ENCODE peak calls at places on chromosomes 16 and 17, in five cellular contexts. One of them, this sample, is unnamed. For H3K4me1, the result is how much of the 10 kb centered on the place peaks cover.

GRCh38 chr16:20918486-20919239 is 18.1 kb downstream of the LYRM1 start:
- DNase-seq in thoracic aorta: no peak
- DNase-seq in GM23248: peak
- DNase-seq in aorta: peak
- DNase-seq in heart left ventricle: no peak
- DNase-seq in this sample: no peak

GRCh38 chr17:76090517-76091135 is 11.6 kb downstream of the ZACN start:
- DNase-seq in heart left ventricle: no peak
- DNase-seq in aorta: no peak
- DNase-seq in thoracic aorta: no peak
- DNase-seq in GM23248: no peak
- DNase-seq in this sample: no peak

GRCh38 chr16:48999508-48999907 is 282.1 kb downstream of the CBLN1 start:
- DNase-seq in GM23248: no peak
- DNase-seq in thoracic aorta: no peak
- DNase-seq in heart left ventricle: no peak
- DNase-seq in aorta: no peak
- DNase-seq in this sample: no peak

GRCh38 chr17:41474863-41475262 is 6.1 kb downstream of the KRT35 start:
- DNase-seq in aorta: no peak
- DNase-seq in thoracic aorta: no peak
- DNase-seq in heart left ventricle: no peak
- DNase-seq in GM23248: peak
- DNase-seq in this sample: no peak

GRCh38 chr16:80718480-80719220 is 85.7 kb downstream of the CDYL2 start:
- DNase-seq in aorta: peak
- DNase-seq in thoracic aorta: no peak
- DNase-seq in heart left ventricle: no peak
- DNase-seq in GM23248: no peak
- DNase-seq in this sample: peak

GRCh38 chr16:69201787-69202186 is 14.8 kb downstream of the SNTB2 start:
- DNase-seq in thoracic aorta: no peak
- DNase-seq in GM23248: peak
- DNase-seq in heart left ventricle: no peak
- DNase-seq in aorta: no peak
- DNase-seq in this sample: no peak

GRCh38 chr16:65116818-65117430 is 4.9 kb downstream of the CDH11 start:
- DNase-seq in aorta: no peak
- DNase-seq in GM23248: peak
- DNase-seq in thoracic aorta: no peak
- DNase-seq in heart left ventricle: no peak
- DNase-seq in this sample: no peak

GRCh38 chr17:6303664-6304063 is 131.3 kb downstream of the AIPL1 start:
- DNase-seq in thoracic aorta: no peak
- DNase-seq in aorta: no peak
- DNase-seq in GM23248: peak
- DNase-seq in heart left ventricle: no peak
- DNase-seq in this sample: no peak

GRCh38 chr17:681738-682137 is 32.9 kb downstream of the VPS53 start:
- DNase-seq in heart left ventricle: no peak
- DNase-seq in aorta: no peak
- DNase-seq in thoracic aorta: no peak
- DNase-seq in GM23248: peak
- DNase-seq in this sample: no peak

GRCh38 chr16:30697264-30698138 is 1.5 kb upstream of the SRCAP start:
- DNase-seq in aorta: no peak
- DNase-seq in heart left ventricle: no peak
- DNase-seq in GM23248: peak
- DNase-seq in thoracic aorta: no peak
- DNase-seq in this sample: no peak

GRCh38 chr16:27313422-27314160 is at the start of gene IL4R:
- DNase-seq in thoracic aorta: peak
- DNase-seq in heart left ventricle: peak
- DNase-seq in aorta: peak
- DNase-seq in GM23248: peak
- DNase-seq in this sample: peak

GRCh38 chr16:66028505-66029216 is 337.8 kb upstream of the CDH5 start:
- DNase-seq in GM23248: peak
- DNase-seq in thoracic aorta: no peak
- DNase-seq in heart left ventricle: no peak
- DNase-seq in aorta: no peak
- DNase-seq in this sample: no peak

GRCh38 chr17:6471531-6472465 is 27.5 kb downstream of the PIMREG start:
- DNase-seq in GM23248: peak
- DNase-seq in heart left ventricle: no peak
- DNase-seq in thoracic aorta: no peak
- DNase-seq in aorta: no peak
- DNase-seq in this sample: no peak

GRCh38 chr16:89020068-89020924 is 43.3 kb upstream of the CBFA2T3 start:
- DNase-seq in heart left ventricle: peak
- DNase-seq in thoracic aorta: no peak
- DNase-seq in aorta: peak
- DNase-seq in GM23248: no peak
- DNase-seq in this sample: peak

GRCh38 chr17:16398270-16399267 is 16.8 kb upstream of the TRPV2 start:
- DNase-seq in thoracic aorta: no peak
- DNase-seq in GM23248: no peak
- DNase-seq in aorta: no peak
- DNase-seq in heart left ventricle: no peak
- DNase-seq in this sample: no peak

GRCh38 chr16:31202402-31203385 is at the start of gene PYCARD:
- DNase-seq in thoracic aorta: no peak
- DNase-seq in aorta: peak
- DNase-seq in GM23248: peak
- DNase-seq in heart left ventricle: peak
- DNase-seq in this sample: peak

GRCh38 chr16:86025706-86026105 is 126.7 kb downstream of the IRF8 start:
- DNase-seq in heart left ventricle: no peak
- DNase-seq in GM23248: no peak
- DNase-seq in aorta: no peak
- DNase-seq in thoracic aorta: no peak
- DNase-seq in this sample: peak

GRCh38 chr17:34671191-34671590 is 91.8 kb downstream of the TMEM132E start:
- DNase-seq in GM23248: no peak
- DNase-seq in heart left ventricle: no peak
- DNase-seq in thoracic aorta: no peak
- DNase-seq in aorta: no peak
- DNase-seq in this sample: no peak

GRCh38 chr16:65336169-65336568 is 214.3 kb upstream of the CDH11 start:
- DNase-seq in GM23248: peak
- DNase-seq in thoracic aorta: no peak
- DNase-seq in aorta: no peak
- DNase-seq in heart left ventricle: no peak
- DNase-seq in this sample: no peak

GRCh38 chr16:81444448-81445121 is at the start of gene CMIP:
- DNase-seq in GM23248: peak
- DNase-seq in heart left ventricle: peak
- DNase-seq in thoracic aorta: no peak
- DNase-seq in aorta: peak
- DNase-seq in this sample: peak

GRCh38 chr17:75034236-75034908 is 12.4 kb downstream of the ATP5PD start:
- DNase-seq in aorta: peak
- DNase-seq in thoracic aorta: peak
- DNase-seq in GM23248: peak
- DNase-seq in heart left ventricle: peak
- DNase-seq in this sample: peak

GRCh38 chr16:2663553-2664521 is 18.5 kb upstream of the KCTD5 start:
- DNase-seq in thoracic aorta: no peak
- DNase-seq in GM23248: peak
- DNase-seq in aorta: no peak
- DNase-seq in heart left ventricle: no peak
- DNase-seq in this sample: no peak

GRCh38 chr17:57597531-57598453 is 147.3 kb downstream of the CCDC182 start:
- DNase-seq in thoracic aorta: no peak
- DNase-seq in heart left ventricle: no peak
- DNase-seq in GM23248: peak
- DNase-seq in aorta: peak
- DNase-seq in this sample: peak

GRCh38 chr17:31415004-31415454 is 23.6 kb downstream of the RAB11FIP4 start:
- DNase-seq in GM23248: no peak
- DNase-seq in thoracic aorta: no peak
- DNase-seq in aorta: peak
- DNase-seq in heart left ventricle: no peak
- DNase-seq in this sample: no peak

DNA sequence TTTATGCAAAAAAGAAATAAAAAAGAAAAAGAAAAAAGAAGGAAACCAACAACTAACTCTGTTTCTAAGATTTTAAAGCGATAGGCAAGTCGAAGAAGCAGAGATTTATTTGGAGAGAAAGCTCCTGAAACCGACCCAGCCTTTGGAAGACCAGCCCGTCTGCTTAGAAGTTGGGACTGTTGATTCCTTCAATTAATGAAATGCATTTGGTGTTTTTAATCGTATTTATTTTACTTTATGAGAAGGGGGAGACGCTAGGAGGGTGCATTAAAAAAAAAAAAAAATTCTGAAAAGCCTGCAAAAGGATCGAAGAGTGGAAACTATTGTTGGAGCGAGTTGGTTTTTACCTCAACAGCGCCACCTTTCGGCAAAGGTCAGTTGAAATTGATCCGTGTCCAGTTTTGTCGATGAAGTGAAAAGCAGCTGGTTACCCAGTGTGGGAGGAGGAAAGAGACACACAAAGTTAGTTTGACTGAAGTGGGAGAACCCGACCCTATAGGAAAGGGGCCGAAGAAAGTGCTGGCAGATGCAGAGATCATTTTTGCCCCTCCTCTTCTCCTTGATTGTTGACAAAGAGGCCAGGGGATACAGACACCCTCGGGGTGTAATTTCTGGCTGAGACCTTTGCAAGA is 1.6 kb upstream of the MAF start:
- DNase-seq in aorta: peak
- DNase-seq in GM23248: peak
- DNase-seq in heart left ventricle: peak
- DNase-seq in thoracic aorta: peak
- DNase-seq in this sample: peak
- H3K4me3 ChIP-seq in aorta: peak
- H3K4me3 ChIP-seq in GM23248: peak
- H3K4me3 ChIP-seq in heart left ventricle: peak
- H3K4me3 ChIP-seq in thoracic aorta: peak
- H3K4me3 ChIP-seq in this sample: peak

GRCh38 chr17:78774956-78775571 is 7.0 kb downstream of the CYTH1 start:
- DNase-seq in aorta: no peak
- DNase-seq in thoracic aorta: no peak
- DNase-seq in GM23248: no peak
- DNase-seq in heart left ventricle: no peak
- DNase-seq in this sample: no peak
- H3K27ac ChIP-seq in aorta: no peak
- H3K27ac ChIP-seq in thoracic aorta: no peak
- H3K27ac ChIP-seq in GM23248: peak
- H3K27ac ChIP-seq in heart left ventricle: peak
- H3K27ac ChIP-seq in this sample: no peak

DNA sequence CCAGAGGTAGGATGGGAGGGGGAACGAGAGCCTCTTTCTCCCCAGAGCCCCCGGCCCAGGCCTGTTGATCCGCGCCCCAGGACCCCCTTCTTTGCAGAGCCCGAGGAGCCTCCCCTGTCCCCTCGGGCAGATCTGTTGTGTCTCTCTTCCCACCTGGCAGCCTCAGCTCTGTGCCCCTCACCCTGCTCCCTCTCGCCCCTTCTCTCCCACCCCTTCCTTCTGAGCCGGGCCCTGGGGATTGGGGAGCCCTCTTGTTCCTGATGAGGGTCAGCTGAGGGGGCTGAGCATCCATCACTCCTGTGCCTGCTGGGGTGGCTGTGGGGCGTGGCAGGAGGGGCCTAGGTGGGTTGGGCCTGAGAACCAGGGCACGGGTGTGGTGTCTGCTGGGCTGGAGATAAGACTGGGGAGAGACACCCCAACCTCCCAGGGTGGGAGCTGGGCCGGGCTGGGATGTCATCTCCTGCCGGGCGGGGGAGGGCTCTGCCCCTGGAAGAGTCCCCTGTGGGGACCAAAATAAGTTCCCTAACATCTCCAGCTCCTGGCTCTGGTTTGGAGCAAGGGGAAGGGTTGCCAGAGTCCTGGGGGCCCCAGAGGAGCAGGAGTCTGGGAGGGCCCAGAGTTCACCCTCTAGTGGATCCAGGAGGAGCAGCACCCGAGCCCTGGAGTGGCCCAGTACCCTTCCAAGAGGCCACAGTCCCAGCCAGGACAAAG is 65.4 kb downstream of the MRC2 start:
- DNase-seq in aorta: no peak
- DNase-seq in heart left ventricle: no peak
- DNase-seq in thoracic aorta: no peak
- DNase-seq in GM23248: peak
- DNase-seq in this sample: no peak
- H3K4me1 ChIP-seq in aorta: under half
- H3K4me1 ChIP-seq in heart left ventricle: under half
- H3K4me1 ChIP-seq in thoracic aorta: under half
- H3K4me1 ChIP-seq in GM23248: under half
- H3K4me1 ChIP-seq in this sample: under half

GRCh38 chr17:82097919-82098168 is 192 bp downstream of the FASN start:
- DNase-seq in GM23248: no peak
- DNase-seq in heart left ventricle: no peak
- DNase-seq in aorta: no peak
- DNase-seq in thoracic aorta: no peak
- DNase-seq in this sample: no peak

GRCh38 chr17:82098169-82098938 is at the start of gene FASN:
- DNase-seq in heart left ventricle: peak
- DNase-seq in GM23248: peak
- DNase-seq in thoracic aorta: peak
- DNase-seq in aorta: peak
- DNase-seq in this sample: peak

GRCh38 chr17:82100502-82101298 is 2.7 kb upstream of the FASN start:
- DNase-seq in heart left ventricle: no peak
- DNase-seq in GM23248: no peak
- DNase-seq in aorta: peak
- DNase-seq in thoracic aorta: no peak
- DNase-seq in this sample: peak

GRCh38 chr17:82097187-82097918 is 683 bp downstream of the FASN start:
- DNase-seq in heart left ventricle: peak
- DNase-seq in thoracic aorta: no peak
- DNase-seq in GM23248: peak
- DNase-seq in aorta: peak
- DNase-seq in this sample: peak

DNA sequence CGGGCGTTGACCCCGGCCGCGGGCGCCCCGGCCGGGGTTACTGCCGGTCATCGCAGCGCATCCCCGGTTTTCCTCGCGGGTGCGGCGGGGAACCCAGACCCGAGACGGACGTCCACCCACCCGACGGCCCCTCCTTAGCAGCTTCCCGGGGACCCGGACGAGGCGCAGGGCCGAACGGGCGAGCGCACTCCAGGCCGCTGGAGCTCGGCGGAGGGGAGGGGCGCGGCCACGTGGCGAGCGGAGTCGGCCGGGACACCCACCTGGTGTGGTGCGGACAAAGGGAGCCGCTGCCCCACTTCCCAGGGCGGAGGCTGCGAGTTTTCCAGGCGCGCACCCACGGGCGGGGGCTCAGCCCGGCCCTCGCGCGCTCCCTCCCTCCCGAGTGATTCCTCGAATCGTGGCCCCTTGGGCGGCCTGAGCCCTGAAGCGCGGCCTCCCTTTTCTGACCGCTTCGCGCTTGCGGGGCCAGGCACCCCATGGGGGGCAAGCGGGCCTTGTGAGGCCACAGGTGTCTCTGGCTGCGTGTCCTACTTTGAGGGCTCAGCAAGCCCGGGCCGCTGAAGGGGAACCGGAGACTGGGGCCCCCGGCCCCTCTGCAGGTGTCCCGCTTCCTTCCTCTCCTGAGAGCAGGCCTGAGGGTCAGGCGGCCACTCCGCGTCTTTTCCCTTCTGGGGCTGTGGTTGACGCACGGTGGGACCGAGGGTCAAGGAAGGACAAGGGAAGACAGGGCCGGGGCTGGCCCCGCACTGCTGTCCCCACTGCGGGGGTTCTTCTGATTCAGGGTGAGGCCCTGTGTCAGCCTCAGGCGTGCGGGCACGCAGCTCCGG is 1.1 kb upstream of the FASN start:
- DNase-seq in aorta: no peak
- DNase-seq in heart left ventricle: peak
- DNase-seq in GM23248: no peak
- DNase-seq in thoracic aorta: no peak
- DNase-seq in this sample: no peak
- H3K4me3 ChIP-seq in aorta: peak
- H3K4me3 ChIP-seq in heart left ventricle: peak
- H3K4me3 ChIP-seq in GM23248: peak
- H3K4me3 ChIP-seq in thoracic aorta: peak
- H3K4me3 ChIP-seq in this sample: peak

This sample was measured in pancreas.